ENCODE peak calls at places on chromosomes 5 and 9, in five cellular contexts. K is HT1080; R is central memory CD4-positive, alpha-beta T cell; G is pons; I is body of pancreas. H is an unnamed sample.

GRCh38 chr5:151072234-151073025 is 8.4 kb downstream of the TNIP1 start:
- DNase-seq in R (no peak), G (no peak), I (no peak), K (peak; percentile 87), H (no peak)

GRCh38 chr5:136780518-136780917 is 415.2 kb upstream of the TRPC7 start:
- DNase-seq in R (no peak), K (no peak), I (no peak), G (no peak), H (no peak)

GRCh38 chr5:9197881-9198260 is 348.0 kb downstream of the SEMA5A start:
- DNase-seq in K (peak; percentile 58), I (no peak), G (no peak), R (no peak), H (no peak)

GRCh38 chr5:1763548-1763911 is 36.1 kb downstream of the MRPL36 start:
- DNase-seq in R (peak; percentile 17), G (peak; percentile 16), K (peak; percentile 60), I (peak; percentile 36), H (no peak)

GRCh38 chr5:88758584-88758983 is 124.4 kb downstream of the MEF2C start:
- DNase-seq in R (no peak), I (no peak), G (no peak), K (no peak), H (no peak)

GRCh38 chr5:81829242-81829641 is 78.3 kb upstream of the SSBP2 start:
- DNase-seq in I (no peak), G (no peak), R (no peak), K (peak; percentile 65), H (no peak)

GRCh38 chr5:97266576-97266975 is 83.5 kb upstream of the RIOK2 start:
- DNase-seq in K (no peak), R (no peak), G (peak; percentile 42), I (no peak), H (peak; percentile 20)

GRCh38 chr5:6686916-6687409 is 26.3 kb upstream of the TENT4A start:
- DNase-seq in G (no peak), K (peak; percentile 44), I (no peak), R (peak; percentile 2), H (no peak)

GRCh38 chr9:124291801-124292396 is 34.1 kb downstream of the NEK6 start:
- DNase-seq in I (no peak), K (no peak), R (no peak), G (peak; percentile 43), H (no peak)

GRCh38 chr5:168227973-168228615 is 63.4 kb upstream of the WWC1 start:
- DNase-seq in I (no peak), G (no peak), R (peak; percentile 57), K (no peak), H (no peak)

GRCh38 chr5:177241768-177242167 is 61.8 kb downstream of the RAB24 start:
- DNase-seq in K (peak; percentile 10), R (no peak), G (no peak), I (no peak), H (no peak)

GRCh38 chr5:164051745-164052144 is 546.3 kb downstream of the MAT2B start:
- DNase-seq in R (no peak), K (no peak), G (no peak), I (no peak), H (no peak)

GRCh38 chr9:94932647-94933415 is 206.3 kb downstream of the AOPEP start:
- DNase-seq in G (no peak), R (no peak), I (no peak), K (no peak), H (peak; percentile 52)

GRCh38 chr5:148808864-148809642 is 17.4 kb upstream of the ADRB2 start:
- DNase-seq in G (peak; percentile 79), K (no peak), I (no peak), R (peak; percentile 56), H (no peak)

GRCh38 chr9:16542290-16542689 is 328.2 kb downstream of the BNC2 start:
- DNase-seq in K (no peak), R (no peak), G (no peak), I (no peak), H (no peak)

GRCh38 chr5:36739751-36740221 is 133.4 kb downstream of the SLC1A3 start:
- DNase-seq in I (peak; percentile 79), G (peak; percentile 69), R (peak; percentile 52), K (peak; percentile 64), H (peak; percentile 89)

GRCh38 chr5:155332618-155333017 is 319.1 kb downstream of the KIF4B start:
- DNase-seq in G (peak; percentile 1), R (no peak), I (no peak), K (no peak), H (no peak)

GRCh38 chr9:38694676-38695075 is 25.3 kb downstream of the FAM240B start:
- DNase-seq in I (no peak), K (no peak), R (no peak), G (peak; percentile 95), H (no peak)

GRCh38 chr9:116269250-116269649 is 115.7 kb downstream of the PAPPA start:
- DNase-seq in R (no peak), K (peak; percentile 89), G (no peak), I (no peak), H (no peak)

GRCh38 chr5:58751222-58751621 is 168.3 kb downstream of the RAB3C start:
- DNase-seq in G (no peak), K (peak; percentile 82), I (no peak), R (no peak), H (no peak)

GRCh38 chr5:174680901-174681565 is 43.3 kb upstream of the MSX2 start:
- DNase-seq in I (no peak), G (no peak), R (no peak), K (no peak), H (no peak)

GRCh38 chr9:70603020-70603411 is 188.6 kb upstream of the KLF9 start:
- DNase-seq in I (no peak), K (no peak), R (no peak), G (no peak), H (no peak)

GRCh38 chr9:33348998-33349397 is 53.4 kb downstream of the AQP7 start:
- DNase-seq in R (no peak), I (no peak), K (no peak), G (no peak), H (no peak)

GRCh38 chr5:128920345-128921215 is 44.7 kb upstream of the SLC27A6 start:
- DNase-seq in K (peak; percentile 81), G (no peak), I (no peak), R (no peak), H (no peak)

GRCh38 chr9:12516573-12516972 is 176.6 kb upstream of the TYRP1 start:
- DNase-seq in R (no peak), K (no peak), I (no peak), G (no peak), H (no peak)

GRCh38 chr5:155886311-155887031 is 440.5 kb upstream of the SGCD start:
- DNase-seq in G (no peak), R (no peak), I (no peak), K (no peak), H (no peak)

GRCh38 chr5:128965011-128965637 is at the start of gene SLC27A6:
- DNase-seq in R (no peak), I (no peak), G (no peak), K (peak; percentile 8), H (peak; percentile 17)

GRCh38 chr5:123350744-123351143 is 72.5 kb downstream of the CEP120 start:
- DNase-seq in K (no peak), I (no peak), R (no peak), G (no peak), H (no peak)

GRCh38 chr9:6955251-6955921 is 197.6 kb downstream of the KDM4C start:
- DNase-seq in G (peak; percentile 93), I (no peak), R (no peak), K (peak; percentile 68), H (no peak)

GRCh38 chr5:36238896-36239295 is 2.8 kb downstream of the NADK2 start:
- DNase-seq in R (no peak), K (no peak), G (peak; percentile 22), I (no peak), H (no peak)

GRCh38 chr5:141514330-141515111 is 25.6 kb downstream of the PCDHGC5 start:
- DNase-seq in G (no peak), I (no peak), R (no peak), K (peak; percentile 22), H (no peak)

H was measured in colonic mucosa.